ENCODE peak calls at places on chromosomes 16 and 17, in nine cellular contexts. A is neural crest cell; Z is Karpas-422; D is stimulated activated CD4-positive, alpha-beta T cell treated with anti-CD3 and anti-CD28 coated beads, Interleukin-4, amount 100 ng/mL, for 48 hours; Y is sigmoid colon; O is NCI-H1930; C is right atrium auricular region; F is GM20000; H is body of pancreas. E is an unnamed sample.

GRCh38 chr16:2206420-2206779 is 1.1 kb downstream of the MLST8 start:
- DNase-seq in H (no peak), D (no peak), Z (no peak), O (no peak), Y (no peak), C (no peak), A (no peak), F (no peak), E (no peak)

GRCh38 chr17:1231456-1231855 is 38.8 kb upstream of the BHLHA9 start:
- DNase-seq in F (no peak), Z (no peak), O (no peak), C (peak; percentile 67), H (peak; percentile 55), Y (peak; percentile 78), A (no peak), D (no peak), E (no peak)

GRCh38 chr16:85750827-85751641 is at the start of gene C16orf74:
- DNase-seq in Z (peak; percentile 69), D (no peak), O (peak; percentile 27), Y (no peak), A (peak; percentile 23), H (peak; percentile 36), F (peak; percentile 89), C (no peak), E (peak; percentile 46)

GRCh38 chr17:412211-413015 is 59.8 kb upstream of the RPH3AL start:
- DNase-seq in D (peak; percentile 55), O (no peak), Z (peak; percentile 86), A (peak; percentile 45), C (no peak), Y (no peak), H (peak; percentile 65), F (peak; percentile 53), E (peak; percentile 64)

GRCh38 chr16:78434401-78434800 is 334.9 kb downstream of the WWOX start:
- DNase-seq in H (no peak), Y (no peak), D (no peak), F (no peak), O (no peak), C (no peak), A (no peak), Z (no peak), E (no peak)

GRCh38 chr17:51046527-51047384 is 73.9 kb downstream of the SPAG9 start:
- DNase-seq in A (peak; percentile 79), H (peak; percentile 76), C (peak; percentile 79), F (no peak), Z (peak; percentile 77), O (peak; percentile 85), D (no peak), Y (peak; percentile 91), E (peak; percentile 64)

GRCh38 chr17:64002658-64003525 is 4.7 kb downstream of the PRR29 start:
- DNase-seq in A (no peak), F (no peak), Z (no peak), H (no peak), O (no peak), C (peak; percentile 46), D (no peak), Y (peak; percentile 64), E (no peak)

GRCh38 chr16:57045694-57046381 is 46.5 kb upstream of the CPNE2 start:
- DNase-seq in Z (peak; percentile 91), A (peak; percentile 65), F (peak; percentile 71), O (no peak), D (no peak), H (peak; percentile 63), Y (peak; percentile 84), C (peak; percentile 79), E (no peak)

GRCh38 chr16:54931041-54931756 is 534 bp downstream of the IRX5 start:
- DNase-seq in C (no peak), F (peak; percentile 45), H (peak; percentile 18), D (no peak), Z (peak; percentile 73), O (peak; percentile 6), A (peak; percentile 43), Y (no peak), E (peak; percentile 60)

GRCh38 chr17:1188812-1189211 is 9.0 kb upstream of the ABR start:
- DNase-seq in A (no peak), O (no peak), H (peak; percentile 91), Y (peak; percentile 98), F (no peak), Z (peak; percentile 78), D (no peak), C (peak; percentile 95), E (peak; percentile 61)

GRCh38 chr16:75682308-75682707 is 5.5 kb upstream of the CPHXL2 start:
- DNase-seq in Y (no peak), H (no peak), O (no peak), D (no peak), Z (no peak), C (no peak), A (no peak), F (no peak), E (peak; percentile 10)

GRCh38 chr16:65336169-65336568 is 214.3 kb upstream of the CDH11 start:
- DNase-seq in D (no peak), O (no peak), F (no peak), Z (no peak), H (no peak), C (no peak), A (no peak), Y (no peak), E (peak; percentile 81)

GRCh38 chr16:87384162-87384999 is 805 bp upstream of the FBXO31 start:
- DNase-seq in A (no peak), C (no peak), F (peak; percentile 85), D (peak; percentile 31), H (no peak), Z (peak; percentile 78), Y (peak; percentile 80), O (no peak), E (no peak)

GRCh38 chr16:396605-397004 is 394 bp upstream of the NME4 start:
- DNase-seq in A (peak; percentile 44), Z (peak; percentile 67), O (peak; percentile 55), H (no peak), Y (peak; percentile 80), F (peak; percentile 64), C (no peak), D (no peak), E (peak; percentile 52)

GRCh38 chr17:42453544-42453943 is 5.1 kb upstream of the ATP6V0A1 start:
- DNase-seq in D (no peak), H (no peak), Y (no peak), Z (peak; percentile 70), F (peak; percentile 56), A (no peak), O (no peak), C (no peak), E (no peak)

GRCh38 chr17:51000835-51001638 is 119.6 kb downstream of the SPAG9 start:
- DNase-seq in C (no peak), Y (no peak), F (peak; percentile 51), H (peak; percentile 36), O (peak; percentile 14), Z (peak; percentile 89), A (no peak), D (peak; percentile 3), E (peak; percentile 69)

GRCh38 chr16:57299009-57299718 is 14.7 kb upstream of the PLLP start:
- DNase-seq in D (peak; percentile 19), A (peak; percentile 47), H (no peak), O (no peak), C (no peak), Y (peak; percentile 40), F (no peak), Z (no peak), E (no peak)

GRCh38 chr17:43468746-43469544 is 14.8 kb upstream of the DHX8 start:
- DNase-seq in D (no peak), Z (peak; percentile 37), C (no peak), Y (no peak), F (no peak), A (no peak), H (no peak), O (no peak), E (peak; percentile 99)

GRCh38 chr16:84942786-84943185 is 68.5 kb downstream of the ZDHHC7 start:
- DNase-seq in F (no peak), Y (no peak), C (no peak), H (no peak), Z (no peak), A (no peak), O (no peak), D (no peak), E (peak; percentile 62)

GRCh38 chr17:79981090-79981489 is 54.6 kb downstream of the TBC1D16 start:
- DNase-seq in O (no peak), H (no peak), C (no peak), Z (no peak), D (no peak), F (no peak), Y (peak; percentile 63), A (no peak), E (no peak)

GRCh38 chr17:68381076-68381900 is 76.0 kb downstream of the WIPI1 start:
- DNase-seq in C (no peak), D (no peak), Z (no peak), H (peak; percentile 66), Y (peak; percentile 17), A (no peak), O (no peak), F (no peak), E (peak; percentile 97)

E was measured in M059J.